ENCODE peak calls at places on chromosome 9, in four cellular contexts. X is AG20443, M is IMR-90, D is naive B cell. T is an unnamed sample.

GRCh38 chr9:121765021-121765950 is 113.9 kb downstream of the DAB2IP start:
- DNase-seq in X (peak), M (peak), D (no peak), T (peak)

GRCh38 chr9:72882117-72882775 is 70.6 kb downstream of the ALDH1A1 start:
- DNase-seq in X (peak), M (no peak), D (no peak), T (no peak)

GRCh38 chr9:89281106-89281505 is 29.9 kb upstream of the CKS2 start:
- DNase-seq in X (no peak), M (no peak), D (no peak), T (no peak)

GRCh38 chr9:134899818-134900325 is 17.8 kb downstream of the FCN1 start:
- DNase-seq in X (no peak), M (no peak), D (no peak), T (no peak)

GRCh38 chr9:899440-900184 is 58.1 kb downstream of the DMRT1 start:
- DNase-seq in X (no peak), M (no peak), D (no peak), T (no peak)

GRCh38 chr9:136943291-136944093 is 1.0 kb downstream of the FBXW5 start:
- DNase-seq in X (no peak), M (no peak), D (peak), T (peak)

GRCh38 chr9:34084562-34084961 is 35.9 kb upstream of the UBAP2 start:
- DNase-seq in X (peak), M (no peak), D (no peak), T (no peak)

GRCh38 chr9:73536403-73536802 is 384.7 kb downstream of the ANXA1 start:
- DNase-seq in X (no peak), M (no peak), D (no peak), T (no peak)

GRCh38 chr9:33651125-33651524 is 127.1 kb downstream of the ANKRD18B start:
- DNase-seq in X (no peak), M (no peak), D (no peak), T (no peak)

GRCh38 chr9:34996905-34997279 is 7.3 kb downstream of the DNAJB5 start:
- DNase-seq in X (no peak), M (no peak), D (no peak), T (no peak)

GRCh38 chr9:81032831-81033230 is 656.5 kb downstream of the TLE1 start:
- DNase-seq in X (no peak), M (peak), D (no peak), T (no peak)

GRCh38 chr9:21904371-21904770 is 89.8 kb downstream of the CDKN2A start:
- DNase-seq in X (peak), M (peak), D (no peak), T (no peak)

GRCh38 chr9:129289131-129289731 is 111.2 kb upstream of the IER5L start:
- DNase-seq in X (peak), M (no peak), D (no peak), T (no peak)

GRCh38 chr9:134502261-134503211 is 139.1 kb upstream of the COL5A1 start:
- DNase-seq in X (peak), M (peak), D (no peak), T (peak)

GRCh38 chr9:93346240-93347112 is 105.0 kb upstream of the FAM120A start:
- DNase-seq in X (peak), M (no peak), D (no peak), T (peak)

GRCh38 chr9:32427111-32427873 is 42.8 kb downstream of the ACO1 start:
- DNase-seq in X (no peak), M (peak), D (no peak), T (peak)

T was measured in MG63.